ENCODE peak calls at places on chromosomes 6 and 20, in five cellular contexts. U, J, E, I and P are unnamed samples.
A peak's percentile ranks its signal among the peaks of the same experiment; 100 is the strongest.

GRCh38 chr6:27672113-27672799 is 199.4 kb upstream of the ZNF184 start:
- DNase-seq in U (peak; percentile 96), J (peak; percentile 90), E (no peak), I (peak; percentile 91), P (peak; percentile 86)

GRCh38 chr6:107633680-107634141 is 143.8 kb downstream of the SOBP start:
- DNase-seq in U (no peak), J (no peak), E (no peak), I (no peak), P (no peak)

GRCh38 chr6:151495380-151495779 is 1.6 kb downstream of the CCDC170 start:
- DNase-seq in U (no peak), J (no peak), E (no peak), I (no peak), P (no peak)

GRCh38 chr20:58719258-58719657 is 26.7 kb downstream of the NPEPL1 start:
- DNase-seq in U (no peak), J (no peak), E (no peak), I (no peak), P (peak; percentile 39)

GRCh38 chr6:15184441-15184861 is 61.4 kb upstream of the JARID2 start:
- DNase-seq in U (no peak), J (no peak), E (peak; percentile 15), I (no peak), P (no peak)

GRCh38 chr20:40251284-40251932 is 437.6 kb downstream of the MAFB start:
- DNase-seq in U (peak; percentile 51), J (peak; percentile 37), E (no peak), I (peak; percentile 70), P (peak; percentile 76)

GRCh38 chr20:63066506-63067265 is 59.9 kb upstream of the BHLHE23 start:
- DNase-seq in U (no peak), J (no peak), E (no peak), I (no peak), P (no peak)

GRCh38 chr20:53910312-53911002 is 159.9 kb downstream of the BCAS1 start:
- DNase-seq in U (no peak), J (no peak), E (no peak), I (no peak), P (no peak)

GRCh38 chr20:63234693-63235398 is 859 bp upstream of the BIRC7 start:
- DNase-seq in U (peak; percentile 50), J (no peak), E (no peak), I (peak; percentile 60), P (peak; percentile 85)

GRCh38 chr6:44730771-44731391 is 343.4 kb downstream of the CDC5L start:
- DNase-seq in U (no peak), J (no peak), E (no peak), I (no peak), P (no peak)

GRCh38 chr6:36956111-36956820 is 1.7 kb downstream of the PI16 start:
- DNase-seq in U (no peak), J (no peak), E (no peak), I (no peak), P (no peak)

GRCh38 chr6:4299476-4299875 is 164.1 kb upstream of the ECI2 start:
- DNase-seq in U (no peak), J (no peak), E (no peak), I (no peak), P (no peak)

GRCh38 chr6:41093729-41094128 is 21.0 kb downstream of the NFYA start:
- DNase-seq in U (no peak), J (no peak), E (no peak), I (no peak), P (no peak)

GRCh38 chr6:139017227-139017626 is 11.3 kb upstream of the ABRACL start:
- DNase-seq in U (no peak), J (no peak), E (no peak), I (no peak), P (peak; percentile 33)

GRCh38 chr20:25686081-25687077 is 10.3 kb downstream of the ZNF337 start:
- DNase-seq in U (no peak), J (no peak), E (no peak), I (no peak), P (no peak)

GRCh38 chr20:24672886-24673677 is 203.7 kb downstream of the SYNDIG1 start:
- DNase-seq in U (no peak), J (no peak), E (no peak), I (no peak), P (no peak)

GRCh38 chr6:112983741-112984221 is 636.7 kb downstream of the RFPL4B start:
- DNase-seq in U (no peak), J (no peak), E (no peak), I (no peak), P (no peak)

GRCh38 chr6:95142101-95142500 is 435.2 kb upstream of the MANEA start:
- DNase-seq in U (no peak), J (no peak), E (no peak), I (no peak), P (no peak)

GRCh38 chr6:63844287-63844686 is 208.7 kb downstream of the PHF3 start:
- DNase-seq in U (no peak), J (no peak), E (no peak), I (no peak), P (no peak)

GRCh38 chr20:56554869-56555268 is 21.8 kb downstream of the FAM209B start:
- DNase-seq in U (peak; percentile 41), J (peak; percentile 90), E (peak; percentile 83), I (peak; percentile 92), P (no peak)

GRCh38 chr6:135990855-135991464 is 139.5 kb downstream of the PDE7B start:
- DNase-seq in U (no peak), J (no peak), E (no peak), I (no peak), P (no peak)

GRCh38 chr20:652611-653109 is 340 bp downstream of the SRXN1 start:
- DNase-seq in U (peak; percentile 43), J (no peak), E (no peak), I (no peak), P (no peak)

GRCh38 chr6:117521785-117522502 is 39.5 kb downstream of the DCBLD1 start:
- DNase-seq in U (no peak), J (no peak), E (no peak), I (no peak), P (no peak)

GRCh38 chr6:127435717-127436220 is 23.4 kb downstream of the KIAA0408 start:
- DNase-seq in U (no peak), J (no peak), E (no peak), I (no peak), P (no peak)

GRCh38 chr6:170100046-170100445 is 190.8 kb downstream of the DLL1 start:
- DNase-seq in U (no peak), J (no peak), E (no peak), I (no peak), P (peak; percentile 23)

GRCh38 chr20:36821964-36822437 is 48.4 kb upstream of the DSN1 start:
- DNase-seq in U (peak; percentile 62), J (no peak), E (no peak), I (no peak), P (no peak)

DNA sequence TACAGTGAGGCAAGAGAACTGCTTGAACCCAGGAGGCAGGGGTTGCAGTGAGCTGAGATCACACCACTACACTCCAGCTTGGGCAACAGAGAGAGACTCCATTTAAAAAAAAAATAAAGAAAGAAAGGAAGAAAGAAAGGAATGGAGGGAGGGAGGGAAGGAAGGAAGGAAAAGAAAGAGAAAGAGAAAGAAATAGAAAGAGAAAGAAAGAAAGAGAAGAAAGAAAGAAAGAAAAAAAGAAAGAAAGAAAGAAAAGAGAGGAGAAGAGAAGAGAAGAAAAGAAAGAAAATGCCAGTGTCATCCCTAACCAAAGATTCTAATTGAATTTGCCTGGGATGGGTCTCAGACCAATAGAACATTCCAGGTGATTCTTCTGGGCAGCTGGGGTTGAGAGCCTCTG is 4.2 kb downstream of the TGM3 start:
- DNase-seq in U (no peak), J (no peak), E (no peak), I (no peak), P (no peak)
- TF ChIP-seq CTCF in U (no peak), J (no peak), E (no peak), I (no peak), P (no peak)

GRCh38 chr6:17318435-17319165 is 37.4 kb downstream of the RBM24 start:
- DNase-seq in U (no peak), J (no peak), E (no peak), I (no peak), P (no peak)
- TF ChIP-seq ATF3 in U (no peak), J (no peak), E (no peak), I (no peak), P (no peak)

GRCh38 chr20:50283370-50283769 is 92.7 kb downstream of the CEBPB start:
- DNase-seq in U (no peak), J (no peak), E (no peak), I (no peak), P (no peak)
- H3K36me3 ChIP-seq in U (no peaks in the 10 kb centered on the region), J (no peaks in the 10 kb centered on the region), E (no peaks in the 10 kb centered on the region), I (no peaks in the 10 kb centered on the region), P (no peaks in the 10 kb centered on the region)

GRCh38 chr6:56550307-56550706 is 92.4 kb downstream of the DST start:
- DNase-seq in U (no peak), J (no peak), E (no peak), I (no peak), P (no peak)

GRCh38 chr6:56549014-56549413 is 93.7 kb downstream of the DST start:
- DNase-seq in U (peak; percentile 19), J (no peak), E (no peak), I (no peak), P (no peak)

GRCh38 chr6:56547687-56548086 is 95.0 kb downstream of the DST start:
- DNase-seq in U (no peak), J (no peak), E (no peak), I (no peak), P (no peak)

GRCh38 chr6:56552212-56553130 is 90.2 kb downstream of the DST start:
- DNase-seq in U (no peak), J (no peak), E (no peak), I (no peak), P (no peak)

DNA sequence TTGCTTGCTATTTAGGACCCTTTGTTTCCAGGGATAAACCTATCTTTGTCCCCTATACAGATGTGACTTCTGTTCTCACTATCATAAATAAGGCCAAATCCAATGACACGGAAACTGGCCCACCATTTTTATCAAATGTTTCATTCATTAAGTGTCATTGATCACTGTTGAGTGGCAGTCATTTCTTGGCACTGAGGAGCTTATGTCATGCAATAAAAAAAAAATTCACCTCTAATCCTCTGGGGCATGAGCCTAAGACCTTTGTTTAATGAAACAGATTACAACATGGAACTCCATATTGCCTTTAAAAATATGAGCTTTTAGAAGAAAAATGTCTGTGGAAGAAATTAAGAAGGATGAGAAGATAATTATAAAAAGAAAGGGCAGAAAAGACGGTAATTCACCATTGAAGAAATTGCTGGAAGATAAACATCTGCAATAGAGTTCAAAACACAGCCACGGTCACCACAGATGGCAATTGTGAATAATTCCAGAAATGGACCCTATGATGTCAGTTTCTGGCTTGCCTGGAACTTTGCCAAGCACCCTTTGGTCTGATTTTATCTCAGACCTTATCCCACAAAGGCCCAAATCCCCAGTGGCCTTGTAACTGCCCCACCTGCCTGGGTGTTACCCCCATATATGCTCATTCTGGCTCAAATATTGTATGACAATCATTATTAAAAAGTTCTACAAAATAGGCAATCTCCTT is 91.1 kb downstream of the DST start:
- DNase-seq in U (no peak), J (no peak), E (no peak), I (peak; percentile 31), P (no peak)
- TF ChIP-seq CTCF in U (no peak), J (no peak), E (no peak), I (no peak), P (no peak)

DNA sequence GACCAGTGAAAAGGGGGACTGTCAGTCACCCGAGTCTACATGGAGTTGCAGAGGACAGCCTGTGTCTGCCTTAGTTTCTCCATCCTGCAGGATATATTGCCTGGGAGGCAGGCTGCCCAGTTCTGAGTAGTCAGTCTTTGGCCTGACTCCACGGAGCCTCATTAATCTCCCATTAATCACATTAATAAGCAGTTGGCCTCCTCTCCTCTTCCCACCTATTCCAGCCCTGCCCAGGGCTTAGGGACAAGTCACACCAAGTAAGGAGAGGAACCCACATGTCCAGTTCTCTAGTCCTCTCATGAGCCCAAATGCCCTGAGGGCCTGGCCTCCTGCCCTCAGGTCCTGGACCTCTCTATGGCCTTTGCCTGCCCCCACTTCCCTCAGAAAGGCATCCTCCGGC is 1.3 kb upstream of the MUCL3 start:
- DNase-seq in U (no peak), J (no peak), E (no peak), I (no peak), P (no peak)
- TF ChIP-seq ATF3 in U (no peak), J (no peak), E (no peak), I (no peak), P (no peak)